ENCODE peak calls at places on chromosome 11, in four cellular contexts. E is stimulated activated CD8-positive, alpha-beta memory T cell treated with anti-CD3 and anti-CD28 coated beads, Interleukin-7, amount 100 ng/mL, for 4 hours; S is ELR; I is right cardiac atrium. B is an unnamed sample.

GRCh38 chr11:5521540-5521939 is 5.0 kb upstream of the UBQLNL start:
- DNase-seq in E (no peak), S (peak; percentile 33), I (no peak), B (no peak)

GRCh38 chr11:116703421-116703820 is 69.4 kb downstream of the BUD13 start:
- DNase-seq in E (no peak), S (no peak), I (peak; percentile 17), B (no peak)

GRCh38 chr11:123547180-123547579 is 107.2 kb downstream of the SCN3B start:
- DNase-seq in E (no peak), S (no peak), I (no peak), B (no peak)

GRCh38 chr11:75980031-75980430 is 165.0 kb downstream of the UVRAG start:
- DNase-seq in E (no peak), S (no peak), I (no peak), B (no peak)

GRCh38 chr11:125883375-125883774 is 4.1 kb upstream of the HYLS1 start:
- DNase-seq in E (no peak), S (no peak), I (no peak), B (no peak)

GRCh38 chr11:27619039-27619438 is 81.2 kb downstream of the BDNF start:
- DNase-seq in E (no peak), S (peak; percentile 63), I (no peak), B (no peak)

GRCh38 chr11:134332189-134332631 is 422 bp downstream of the GLB1L2 start:
- DNase-seq in E (peak; percentile 17), S (no peak), I (no peak), B (peak; percentile 49)

GRCh38 chr11:67439321-67440228 is 2.1 kb upstream of the PTPRCAP start:
- DNase-seq in E (no peak), S (peak; percentile 27), I (peak; percentile 78), B (no peak)

GRCh38 chr11:62012451-62013265 is 45.2 kb upstream of the FTH1 start:
- DNase-seq in E (no peak), S (peak; percentile 39), I (no peak), B (no peak)

GRCh38 chr11:108853864-108854263 is 189.0 kb downstream of the DDX10 start:
- DNase-seq in E (no peak), S (no peak), I (no peak), B (no peak)

GRCh38 chr11:1568451-1568911 is 3.6 kb downstream of the DUSP8 start:
- DNase-seq in E (peak; percentile 53), S (no peak), I (no peak), B (no peak)

GRCh38 chr11:109739374-109739773 is 317.4 kb downstream of the C11orf87 start:
- DNase-seq in E (no peak), S (peak; percentile 6), I (no peak), B (no peak)